ENCODE peak calls at places on chromosome 7, in seven cellular contexts. One of them, this sample, is unnamed.

GRCh38 chr7:148115308-148115707 is 475.3 kb upstream of the C7orf33 start:
- DNase-seq in hepatocyte: peak; percentile 26
- DNase-seq in cardiac fibroblast: no peak
- DNase-seq in CD4-positive, alpha-beta T cell: no peak
- DNase-seq in foreskin fibroblast: no peak
- DNase-seq in nephron progenitor cell: no peak
- DNase-seq in AG04450: no peak
- DNase-seq in this sample: no peak

GRCh38 chr7:229184-229964 is 37.0 kb downstream of the FAM20C start:
- DNase-seq in hepatocyte: peak; percentile 66
- DNase-seq in nephron progenitor cell: no peak
- DNase-seq in foreskin fibroblast: peak; percentile 90
- DNase-seq in AG04450: peak; percentile 94
- DNase-seq in cardiac fibroblast: peak; percentile 96
- DNase-seq in CD4-positive, alpha-beta T cell: no peak
- DNase-seq in this sample: no peak

GRCh38 chr7:92904292-92905131 is 68.1 kb upstream of the CDK6 start:
- DNase-seq in AG04450: peak; percentile 86
- DNase-seq in nephron progenitor cell: no peak
- DNase-seq in hepatocyte: peak; percentile 29
- DNase-seq in CD4-positive, alpha-beta T cell: peak; percentile 61
- DNase-seq in cardiac fibroblast: peak; percentile 72
- DNase-seq in foreskin fibroblast: peak; percentile 96
- DNase-seq in this sample: no peak

GRCh38 chr7:107579881-107580715 is at the start of gene BCAP29:
- DNase-seq in nephron progenitor cell: peak; percentile 80
- DNase-seq in foreskin fibroblast: peak; percentile 64
- DNase-seq in hepatocyte: peak; percentile 88
- DNase-seq in AG04450: no peak
- DNase-seq in cardiac fibroblast: peak; percentile 60
- DNase-seq in CD4-positive, alpha-beta T cell: peak; percentile 69
- DNase-seq in this sample: peak; percentile 71

GRCh38 chr7:31343516-31344305 is 3.2 kb upstream of the NEUROD6 start:
- DNase-seq in nephron progenitor cell: no peak
- DNase-seq in CD4-positive, alpha-beta T cell: no peak
- DNase-seq in foreskin fibroblast: no peak
- DNase-seq in AG04450: no peak
- DNase-seq in cardiac fibroblast: no peak
- DNase-seq in hepatocyte: no peak
- DNase-seq in this sample: no peak

GRCh38 chr7:90312745-90313144 is 8.4 kb downstream of the FAM237B start:
- DNase-seq in foreskin fibroblast: peak; percentile 4
- DNase-seq in AG04450: no peak
- DNase-seq in hepatocyte: no peak
- DNase-seq in cardiac fibroblast: peak; percentile 32
- DNase-seq in CD4-positive, alpha-beta T cell: no peak
- DNase-seq in nephron progenitor cell: no peak
- DNase-seq in this sample: no peak

GRCh38 chr7:23467731-23468720 is 2.3 kb downstream of the IGF2BP3 start:
- DNase-seq in hepatocyte: peak; percentile 76
- DNase-seq in cardiac fibroblast: peak; percentile 74
- DNase-seq in nephron progenitor cell: peak; percentile 49
- DNase-seq in CD4-positive, alpha-beta T cell: no peak
- DNase-seq in foreskin fibroblast: peak; percentile 72
- DNase-seq in AG04450: no peak
- DNase-seq in this sample: peak; percentile 20

GRCh38 chr7:23712368-23713284 is 2.6 kb downstream of the STK31 start:
- DNase-seq in nephron progenitor cell: no peak
- DNase-seq in cardiac fibroblast: peak; percentile 80
- DNase-seq in foreskin fibroblast: peak; percentile 43
- DNase-seq in hepatocyte: peak; percentile 71
- DNase-seq in AG04450: peak; percentile 29
- DNase-seq in CD4-positive, alpha-beta T cell: no peak
- DNase-seq in this sample: no peak

DNA sequence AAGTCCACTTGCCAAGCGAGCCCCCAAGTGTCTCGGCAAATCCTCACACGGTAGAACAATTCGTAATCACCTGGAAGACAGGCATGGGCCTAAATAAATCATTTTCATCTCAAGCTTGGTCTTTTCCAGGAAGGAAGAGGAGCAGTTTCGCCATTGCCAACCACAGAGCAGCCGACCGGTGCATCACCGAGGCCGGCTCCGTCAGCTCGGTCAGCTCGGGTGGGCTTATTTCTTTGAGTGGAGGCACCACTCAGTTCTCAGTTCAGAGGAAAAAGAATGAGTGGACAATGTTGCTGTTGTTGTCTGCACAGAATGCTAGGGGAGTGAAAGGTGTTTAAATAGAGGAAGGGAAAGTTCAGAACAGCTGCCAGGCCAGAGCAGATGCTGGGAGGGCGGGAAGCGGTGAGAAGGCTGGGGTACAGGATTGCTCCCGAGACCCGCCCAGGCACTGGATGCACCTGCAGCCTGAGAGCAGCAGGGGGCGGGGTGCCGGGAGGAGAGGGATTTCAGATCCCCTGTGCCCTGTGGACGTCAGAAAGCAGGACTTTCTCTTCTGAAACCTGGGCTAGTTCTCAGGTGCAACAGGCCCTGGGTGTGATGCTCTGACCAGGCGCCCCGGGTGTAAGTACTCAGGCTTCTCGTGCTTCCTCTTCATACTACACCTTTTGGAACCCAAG is 17.7 kb upstream of the IGFBP3 start:
- DNase-seq in cardiac fibroblast: no peak
- DNase-seq in hepatocyte: no peak
- DNase-seq in nephron progenitor cell: peak; percentile 25
- DNase-seq in foreskin fibroblast: no peak
- DNase-seq in CD4-positive, alpha-beta T cell: no peak
- DNase-seq in AG04450: no peak
- DNase-seq in this sample: no peak
- TF ChIP-seq CTCF in cardiac fibroblast: peak; percentile 14
- TF ChIP-seq CTCF in hepatocyte: no peak
- TF ChIP-seq CTCF in nephron progenitor cell: peak; percentile 36
- TF ChIP-seq CTCF in foreskin fibroblast: no peak
- TF ChIP-seq CTCF in CD4-positive, alpha-beta T cell: no peak
- TF ChIP-seq CTCF in AG04450: no peak
- TF ChIP-seq CTCF in this sample: peak; percentile 40

GRCh38 chr7:37251222-37251621 is 197.4 kb downstream of the ELMO1 start:
- DNase-seq in foreskin fibroblast: no peak
- DNase-seq in AG04450: no peak
- DNase-seq in hepatocyte: no peak
- DNase-seq in nephron progenitor cell: no peak
- DNase-seq in cardiac fibroblast: no peak
- DNase-seq in CD4-positive, alpha-beta T cell: no peak
- DNase-seq in this sample: no peak

GRCh38 chr7:37247881-37248280 is 200.8 kb downstream of the ELMO1 start:
- DNase-seq in nephron progenitor cell: no peak
- DNase-seq in CD4-positive, alpha-beta T cell: no peak
- DNase-seq in AG04450: no peak
- DNase-seq in hepatocyte: peak; percentile 60
- DNase-seq in cardiac fibroblast: peak; percentile 76
- DNase-seq in foreskin fibroblast: no peak
- DNase-seq in this sample: no peak

GRCh38 chr7:37248396-37248836 is 200.2 kb downstream of the ELMO1 start:
- DNase-seq in CD4-positive, alpha-beta T cell: no peak
- DNase-seq in nephron progenitor cell: peak; percentile 7
- DNase-seq in cardiac fibroblast: no peak
- DNase-seq in hepatocyte: no peak
- DNase-seq in foreskin fibroblast: no peak
- DNase-seq in AG04450: no peak
- DNase-seq in this sample: peak; percentile 26

DNA sequence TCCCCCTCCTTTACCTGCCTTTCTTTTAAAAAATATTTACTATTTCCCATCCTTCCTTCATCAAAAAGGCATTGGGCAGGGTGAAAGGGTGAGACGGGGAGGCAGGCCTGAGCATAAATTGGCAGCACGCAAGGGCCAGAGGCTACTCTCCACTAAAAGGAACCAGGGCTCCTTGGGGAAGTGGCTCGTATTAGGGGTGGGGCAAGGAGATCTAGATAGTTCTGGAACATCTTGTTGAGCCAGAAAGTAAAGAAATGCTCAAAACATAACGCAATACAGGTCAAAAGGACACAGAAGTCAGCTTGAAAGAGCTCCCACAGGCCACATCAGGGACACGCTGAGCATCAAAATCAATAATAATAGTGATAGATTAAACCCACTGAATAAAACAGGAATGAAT is 203.1 kb downstream of the ELMO1 start:
- DNase-seq in CD4-positive, alpha-beta T cell: no peak
- DNase-seq in nephron progenitor cell: no peak
- DNase-seq in cardiac fibroblast: no peak
- DNase-seq in foreskin fibroblast: no peak
- DNase-seq in hepatocyte: no peak
- DNase-seq in AG04450: no peak
- DNase-seq in this sample: no peak
- TF ChIP-seq CTCF in CD4-positive, alpha-beta T cell: no peak
- TF ChIP-seq CTCF in nephron progenitor cell: no peak
- TF ChIP-seq CTCF in cardiac fibroblast: no peak
- TF ChIP-seq CTCF in foreskin fibroblast: no peak
- TF ChIP-seq CTCF in hepatocyte: no peak
- TF ChIP-seq CTCF in AG04450: no peak
- TF ChIP-seq CTCF in this sample: no peak

DNA sequence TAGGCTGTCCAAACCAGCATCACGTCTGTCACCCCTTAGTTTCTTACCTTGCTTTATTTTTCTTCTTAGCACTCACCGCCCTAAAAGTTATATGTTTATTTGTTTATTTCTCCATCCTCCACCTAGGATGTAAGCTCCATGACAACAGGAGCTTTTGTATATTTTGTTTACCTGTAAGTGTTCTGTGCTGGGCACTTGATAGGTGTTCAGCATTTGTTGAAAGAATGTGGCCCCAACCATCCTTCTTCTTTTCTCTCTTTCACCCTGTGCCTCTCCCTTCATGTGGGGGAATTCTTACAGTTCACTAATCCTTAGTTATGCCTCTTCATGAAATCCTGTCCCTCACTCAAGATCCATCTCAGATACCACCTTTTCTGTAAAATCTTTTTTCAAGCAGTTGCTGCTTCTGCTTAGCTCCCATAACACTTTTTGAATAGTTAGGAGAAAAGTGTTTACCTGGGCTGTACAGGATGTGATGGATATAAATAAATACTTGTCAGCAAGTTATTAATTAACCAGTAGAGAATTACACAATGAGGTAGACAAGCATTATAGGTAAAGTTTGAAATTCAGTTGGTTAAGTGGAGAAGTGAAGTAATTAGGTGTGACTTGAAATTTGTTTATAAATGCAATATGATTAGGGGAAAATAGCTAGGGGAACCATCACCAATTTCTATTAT is 9.7 kb downstream of the AHR start:
- DNase-seq in foreskin fibroblast: no peak
- DNase-seq in AG04450: no peak
- DNase-seq in cardiac fibroblast: no peak
- DNase-seq in nephron progenitor cell: no peak
- DNase-seq in CD4-positive, alpha-beta T cell: no peak
- DNase-seq in hepatocyte: no peak
- DNase-seq in this sample: no peak
- TF ChIP-seq CTCF in foreskin fibroblast: no peak
- TF ChIP-seq CTCF in AG04450: no peak
- TF ChIP-seq CTCF in cardiac fibroblast: no peak
- TF ChIP-seq CTCF in nephron progenitor cell: no peak
- TF ChIP-seq CTCF in CD4-positive, alpha-beta T cell: no peak
- TF ChIP-seq CTCF in hepatocyte: no peak
- TF ChIP-seq CTCF in this sample: no peak

GRCh38 chr7:26735976-26736600 is 128.3 kb downstream of the SKAP2 start:
- DNase-seq in foreskin fibroblast: no peak
- DNase-seq in AG04450: no peak
- DNase-seq in hepatocyte: no peak
- DNase-seq in nephron progenitor cell: no peak
- DNase-seq in CD4-positive, alpha-beta T cell: no peak
- DNase-seq in cardiac fibroblast: no peak
- DNase-seq in this sample: no peak
- TF ChIP-seq CTCF in foreskin fibroblast: no peak
- TF ChIP-seq CTCF in AG04450: no peak
- TF ChIP-seq CTCF in hepatocyte: no peak
- TF ChIP-seq CTCF in nephron progenitor cell: no peak
- TF ChIP-seq CTCF in CD4-positive, alpha-beta T cell: no peak
- TF ChIP-seq CTCF in cardiac fibroblast: no peak
- TF ChIP-seq CTCF in this sample: no peak

GRCh38 chr7:108920490-108920889 is 350.8 kb downstream of the DNAJB9 start:
- DNase-seq in CD4-positive, alpha-beta T cell: no peak
- DNase-seq in nephron progenitor cell: no peak
- DNase-seq in AG04450: no peak
- DNase-seq in hepatocyte: no peak
- DNase-seq in foreskin fibroblast: no peak
- DNase-seq in cardiac fibroblast: no peak
- DNase-seq in this sample: no peak
- TF ChIP-seq CTCF in CD4-positive, alpha-beta T cell: no peak
- TF ChIP-seq CTCF in nephron progenitor cell: no peak
- TF ChIP-seq CTCF in AG04450: no peak
- TF ChIP-seq CTCF in hepatocyte: no peak
- TF ChIP-seq CTCF in foreskin fibroblast: no peak
- TF ChIP-seq CTCF in cardiac fibroblast: no peak
- TF ChIP-seq CTCF in this sample: no peak

GRCh38 chr7:133139350-133139749 is 57.5 kb upstream of the CHCHD3 start:
- DNase-seq in cardiac fibroblast: peak; percentile 62
- DNase-seq in hepatocyte: peak; percentile 62
- DNase-seq in nephron progenitor cell: peak; percentile 61
- DNase-seq in CD4-positive, alpha-beta T cell: no peak
- DNase-seq in AG04450: peak; percentile 7
- DNase-seq in foreskin fibroblast: peak; percentile 28
- DNase-seq in this sample: peak; percentile 12
- TF ChIP-seq CTCF in cardiac fibroblast: peak; percentile 35
- TF ChIP-seq CTCF in hepatocyte: peak; percentile 39
- TF ChIP-seq CTCF in nephron progenitor cell: peak; percentile 54
- TF ChIP-seq CTCF in CD4-positive, alpha-beta T cell: no peak
- TF ChIP-seq CTCF in AG04450: peak; percentile 47
- TF ChIP-seq CTCF in foreskin fibroblast: no peak
- TF ChIP-seq CTCF in this sample: peak; percentile 52

GRCh38 chr7:70668606-70669358 is 463.2 kb upstream of the GALNT17 start:
- DNase-seq in nephron progenitor cell: no peak
- DNase-seq in foreskin fibroblast: no peak
- DNase-seq in CD4-positive, alpha-beta T cell: no peak
- DNase-seq in cardiac fibroblast: no peak
- DNase-seq in hepatocyte: no peak
- DNase-seq in AG04450: no peak
- DNase-seq in this sample: no peak
- TF ChIP-seq CTCF in nephron progenitor cell: no peak
- TF ChIP-seq CTCF in foreskin fibroblast: no peak
- TF ChIP-seq CTCF in CD4-positive, alpha-beta T cell: no peak
- TF ChIP-seq CTCF in cardiac fibroblast: no peak
- TF ChIP-seq CTCF in hepatocyte: no peak
- TF ChIP-seq CTCF in AG04450: no peak
- TF ChIP-seq CTCF in this sample: no peak

This sample was measured in neural crest cell.